ENCODE peak calls at places on chromosomes 1 and 21, in ten cellular contexts. One of them, this sample, is unnamed.

GRCh38 chr1:236165238-236165981 is 23.1 kb downstream of the GPR137B start:
- DNase-seq in lower lobe of right lung: no peak
- DNase-seq in brain microvascular endothelial cell: no peak
- DNase-seq in esophagus squamous epithelium: no peak
- DNase-seq in pancreas: no peak
- DNase-seq in NB4: no peak
- DNase-seq in fibroblast of villous mesenchyme: no peak
- DNase-seq in OCI-LY7: no peak
- DNase-seq in cardiac muscle cell: no peak
- DNase-seq in MM.1S: no peak
- DNase-seq in this sample: no peak

GRCh38 chr1:169148472-169149252 is 42.2 kb downstream of the ATP1B1 start:
- DNase-seq in fibroblast of villous mesenchyme: no peak
- DNase-seq in pancreas: no peak
- DNase-seq in lower lobe of right lung: no peak
- DNase-seq in cardiac muscle cell: no peak
- DNase-seq in OCI-LY7: no peak
- DNase-seq in brain microvascular endothelial cell: no peak
- DNase-seq in NB4: no peak
- DNase-seq in esophagus squamous epithelium: no peak
- DNase-seq in MM.1S: no peak
- DNase-seq in this sample: no peak

GRCh38 chr21:44399955-44400790 is 46.8 kb downstream of the TRPM2 start:
- DNase-seq in lower lobe of right lung: no peak
- DNase-seq in OCI-LY7: no peak
- DNase-seq in pancreas: no peak
- DNase-seq in fibroblast of villous mesenchyme: no peak
- DNase-seq in cardiac muscle cell: no peak
- DNase-seq in NB4: no peak
- DNase-seq in brain microvascular endothelial cell: no peak
- DNase-seq in esophagus squamous epithelium: no peak
- DNase-seq in MM.1S: no peak
- DNase-seq in this sample: no peak

GRCh38 chr21:17548262-17548661 is 35.4 kb downstream of the CXADR start:
- DNase-seq in NB4: no peak
- DNase-seq in pancreas: no peak
- DNase-seq in cardiac muscle cell: peak; percentile 30
- DNase-seq in fibroblast of villous mesenchyme: no peak
- DNase-seq in brain microvascular endothelial cell: no peak
- DNase-seq in esophagus squamous epithelium: no peak
- DNase-seq in lower lobe of right lung: no peak
- DNase-seq in MM.1S: no peak
- DNase-seq in OCI-LY7: no peak
- DNase-seq in this sample: peak; percentile 11

GRCh38 chr1:217456261-217456660 is 174.6 kb downstream of the GPATCH2 start:
- DNase-seq in MM.1S: no peak
- DNase-seq in pancreas: no peak
- DNase-seq in NB4: no peak
- DNase-seq in brain microvascular endothelial cell: no peak
- DNase-seq in OCI-LY7: no peak
- DNase-seq in cardiac muscle cell: peak; percentile 51
- DNase-seq in fibroblast of villous mesenchyme: no peak
- DNase-seq in esophagus squamous epithelium: no peak
- DNase-seq in lower lobe of right lung: no peak
- DNase-seq in this sample: no peak

GRCh38 chr1:27643626-27644368 is 8.8 kb upstream of the FGR start:
- DNase-seq in lower lobe of right lung: peak; percentile 64
- DNase-seq in NB4: peak; percentile 73
- DNase-seq in pancreas: peak; percentile 75
- DNase-seq in brain microvascular endothelial cell: peak; percentile 30
- DNase-seq in fibroblast of villous mesenchyme: peak; percentile 55
- DNase-seq in esophagus squamous epithelium: no peak
- DNase-seq in cardiac muscle cell: peak; percentile 76
- DNase-seq in MM.1S: peak; percentile 63
- DNase-seq in OCI-LY7: peak; percentile 77
- DNase-seq in this sample: peak; percentile 61

GRCh38 chr1:42963378-42964005 is 4.8 kb upstream of the SLC2A1 start:
- DNase-seq in cardiac muscle cell: no peak
- DNase-seq in fibroblast of villous mesenchyme: peak; percentile 83
- DNase-seq in esophagus squamous epithelium: no peak
- DNase-seq in lower lobe of right lung: no peak
- DNase-seq in MM.1S: no peak
- DNase-seq in pancreas: no peak
- DNase-seq in OCI-LY7: no peak
- DNase-seq in NB4: no peak
- DNase-seq in brain microvascular endothelial cell: peak; percentile 63
- DNase-seq in this sample: peak; percentile 82

GRCh38 chr1:100452641-100453040 is 85.3 kb upstream of the GPR88 start:
- DNase-seq in OCI-LY7: no peak
- DNase-seq in brain microvascular endothelial cell: no peak
- DNase-seq in lower lobe of right lung: no peak
- DNase-seq in pancreas: no peak
- DNase-seq in cardiac muscle cell: no peak
- DNase-seq in NB4: no peak
- DNase-seq in MM.1S: peak; percentile 60
- DNase-seq in fibroblast of villous mesenchyme: peak; percentile 42
- DNase-seq in esophagus squamous epithelium: no peak
- DNase-seq in this sample: peak; percentile 33

GRCh38 chr21:42518216-42518615 is 4.6 kb downstream of the SLC37A1 start:
- DNase-seq in cardiac muscle cell: no peak
- DNase-seq in NB4: no peak
- DNase-seq in esophagus squamous epithelium: no peak
- DNase-seq in OCI-LY7: no peak
- DNase-seq in MM.1S: no peak
- DNase-seq in fibroblast of villous mesenchyme: peak; percentile 40
- DNase-seq in pancreas: no peak
- DNase-seq in lower lobe of right lung: no peak
- DNase-seq in brain microvascular endothelial cell: peak; percentile 89
- DNase-seq in this sample: peak; percentile 50

GRCh38 chr1:234912541-234913312 is 215.9 kb downstream of the TOMM20 start:
- DNase-seq in NB4: no peak
- DNase-seq in esophagus squamous epithelium: no peak
- DNase-seq in OCI-LY7: no peak
- DNase-seq in fibroblast of villous mesenchyme: no peak
- DNase-seq in pancreas: peak; percentile 44
- DNase-seq in brain microvascular endothelial cell: no peak
- DNase-seq in MM.1S: no peak
- DNase-seq in cardiac muscle cell: no peak
- DNase-seq in lower lobe of right lung: no peak
- DNase-seq in this sample: no peak

GRCh38 chr21:25568230-25568629 is 39.1 kb downstream of the MRPL39 start:
- DNase-seq in cardiac muscle cell: peak; percentile 10
- DNase-seq in brain microvascular endothelial cell: peak; percentile 76
- DNase-seq in OCI-LY7: no peak
- DNase-seq in NB4: peak; percentile 2
- DNase-seq in pancreas: no peak
- DNase-seq in lower lobe of right lung: peak; percentile 57
- DNase-seq in fibroblast of villous mesenchyme: peak; percentile 70
- DNase-seq in MM.1S: no peak
- DNase-seq in esophagus squamous epithelium: no peak
- DNase-seq in this sample: no peak

GRCh38 chr21:35491114-35491513 is 442.0 kb upstream of the RUNX1 start:
- DNase-seq in brain microvascular endothelial cell: no peak
- DNase-seq in NB4: peak; percentile 32
- DNase-seq in OCI-LY7: no peak
- DNase-seq in fibroblast of villous mesenchyme: no peak
- DNase-seq in MM.1S: no peak
- DNase-seq in pancreas: no peak
- DNase-seq in lower lobe of right lung: no peak
- DNase-seq in cardiac muscle cell: peak; percentile 56
- DNase-seq in esophagus squamous epithelium: no peak
- DNase-seq in this sample: no peak

GRCh38 chr1:53835491-53835890 is 2.6 kb downstream of the NDC1 start:
- DNase-seq in OCI-LY7: peak; percentile 14
- DNase-seq in esophagus squamous epithelium: no peak
- DNase-seq in NB4: no peak
- DNase-seq in fibroblast of villous mesenchyme: peak; percentile 58
- DNase-seq in cardiac muscle cell: no peak
- DNase-seq in pancreas: no peak
- DNase-seq in MM.1S: no peak
- DNase-seq in brain microvascular endothelial cell: peak; percentile 1
- DNase-seq in lower lobe of right lung: no peak
- DNase-seq in this sample: no peak

GRCh38 chr1:46442317-46443161 is 47.1 kb upstream of the DMBX1 start:
- DNase-seq in cardiac muscle cell: peak; percentile 81
- DNase-seq in esophagus squamous epithelium: no peak
- DNase-seq in brain microvascular endothelial cell: peak; percentile 77
- DNase-seq in MM.1S: peak; percentile 83
- DNase-seq in NB4: peak; percentile 86
- DNase-seq in lower lobe of right lung: peak; percentile 78
- DNase-seq in pancreas: peak; percentile 88
- DNase-seq in fibroblast of villous mesenchyme: peak; percentile 78
- DNase-seq in OCI-LY7: peak; percentile 70
- DNase-seq in this sample: peak; percentile 88
- TF ChIP-seq CTCF in cardiac muscle cell: peak; percentile 87
- TF ChIP-seq CTCF in esophagus squamous epithelium: peak; percentile 80
- TF ChIP-seq CTCF in brain microvascular endothelial cell: peak; percentile 95
- TF ChIP-seq CTCF in MM.1S: peak; percentile 86
- TF ChIP-seq CTCF in NB4: peak; percentile 75
- TF ChIP-seq CTCF in lower lobe of right lung: peak; percentile 89
- TF ChIP-seq CTCF in pancreas: peak; percentile 91
- TF ChIP-seq CTCF in fibroblast of villous mesenchyme: peak; percentile 81
- TF ChIP-seq CTCF in OCI-LY7: peak; percentile 89
- TF ChIP-seq CTCF in this sample: peak; percentile 82

GRCh38 chr1:46247433-46248121 is at the start of gene RAD54L:
- DNase-seq in fibroblast of villous mesenchyme: peak; percentile 99
- DNase-seq in esophagus squamous epithelium: peak; percentile 89
- DNase-seq in cardiac muscle cell: peak; percentile 99
- DNase-seq in OCI-LY7: peak; percentile 100
- DNase-seq in NB4: peak; percentile 99
- DNase-seq in pancreas: peak; percentile 93
- DNase-seq in brain microvascular endothelial cell: peak; percentile 99
- DNase-seq in MM.1S: peak; percentile 99
- DNase-seq in lower lobe of right lung: peak; percentile 98
- DNase-seq in this sample: peak; percentile 99

GRCh38 chr1:46242918-46243317 is 4.6 kb upstream of the RAD54L start:
- DNase-seq in brain microvascular endothelial cell: no peak
- DNase-seq in pancreas: no peak
- DNase-seq in cardiac muscle cell: no peak
- DNase-seq in OCI-LY7: no peak
- DNase-seq in fibroblast of villous mesenchyme: no peak
- DNase-seq in esophagus squamous epithelium: no peak
- DNase-seq in NB4: no peak
- DNase-seq in lower lobe of right lung: no peak
- DNase-seq in MM.1S: no peak
- DNase-seq in this sample: no peak

GRCh38 chr1:46244656-46245371 is 2.7 kb upstream of the RAD54L start:
- DNase-seq in lower lobe of right lung: no peak
- DNase-seq in NB4: peak; percentile 52
- DNase-seq in MM.1S: peak; percentile 60
- DNase-seq in esophagus squamous epithelium: no peak
- DNase-seq in pancreas: no peak
- DNase-seq in fibroblast of villous mesenchyme: peak; percentile 19
- DNase-seq in cardiac muscle cell: peak; percentile 20
- DNase-seq in brain microvascular endothelial cell: peak; percentile 26
- DNase-seq in OCI-LY7: peak; percentile 74
- DNase-seq in this sample: peak; percentile 33

GRCh38 chr1:46246548-46247432 is 773 bp upstream of the RAD54L start:
- DNase-seq in pancreas: peak; percentile 66
- DNase-seq in NB4: peak; percentile 72
- DNase-seq in lower lobe of right lung: peak; percentile 76
- DNase-seq in brain microvascular endothelial cell: peak; percentile 53
- DNase-seq in OCI-LY7: peak; percentile 67
- DNase-seq in esophagus squamous epithelium: no peak
- DNase-seq in cardiac muscle cell: no peak
- DNase-seq in MM.1S: no peak
- DNase-seq in fibroblast of villous mesenchyme: peak; percentile 51
- DNase-seq in this sample: no peak

GRCh38 chr1:46248122-46248920 is 758 bp downstream of the RAD54L start:
- DNase-seq in brain microvascular endothelial cell: no peak
- DNase-seq in MM.1S: peak; percentile 66
- DNase-seq in fibroblast of villous mesenchyme: no peak
- DNase-seq in cardiac muscle cell: peak; percentile 21
- DNase-seq in esophagus squamous epithelium: no peak
- DNase-seq in NB4: peak; percentile 65
- DNase-seq in pancreas: peak; percentile 62
- DNase-seq in OCI-LY7: peak; percentile 73
- DNase-seq in lower lobe of right lung: peak; percentile 52
- DNase-seq in this sample: peak; percentile 48
- TF ChIP-seq CTCF in brain microvascular endothelial cell: peak; percentile 17
- TF ChIP-seq CTCF in MM.1S: peak; percentile 50
- TF ChIP-seq CTCF in fibroblast of villous mesenchyme: no peak
- TF ChIP-seq CTCF in cardiac muscle cell: no peak
- TF ChIP-seq CTCF in esophagus squamous epithelium: no peak
- TF ChIP-seq CTCF in NB4: peak; percentile 20
- TF ChIP-seq CTCF in pancreas: no peak
- TF ChIP-seq CTCF in OCI-LY7: peak; percentile 78
- TF ChIP-seq CTCF in lower lobe of right lung: no peak
- TF ChIP-seq CTCF in this sample: no peak

GRCh38 chr1:160374291-160374690 is 7.4 kb downstream of the NHLH1 start:
- DNase-seq in lower lobe of right lung: no peak
- DNase-seq in NB4: no peak
- DNase-seq in OCI-LY7: no peak
- DNase-seq in esophagus squamous epithelium: no peak
- DNase-seq in fibroblast of villous mesenchyme: no peak
- DNase-seq in MM.1S: no peak
- DNase-seq in pancreas: no peak
- DNase-seq in cardiac muscle cell: no peak
- DNase-seq in brain microvascular endothelial cell: no peak
- DNase-seq in this sample: peak; percentile 40

GRCh38 chr1:160374701-160375443 is 8.0 kb downstream of the NHLH1 start:
- DNase-seq in MM.1S: no peak
- DNase-seq in cardiac muscle cell: peak; percentile 30
- DNase-seq in pancreas: no peak
- DNase-seq in esophagus squamous epithelium: no peak
- DNase-seq in lower lobe of right lung: no peak
- DNase-seq in NB4: peak; percentile 60
- DNase-seq in OCI-LY7: peak; percentile 16
- DNase-seq in brain microvascular endothelial cell: no peak
- DNase-seq in fibroblast of villous mesenchyme: no peak
- DNase-seq in this sample: no peak

GRCh38 chr1:160371691-160372208 is 4.9 kb downstream of the NHLH1 start:
- DNase-seq in NB4: no peak
- DNase-seq in cardiac muscle cell: no peak
- DNase-seq in OCI-LY7: no peak
- DNase-seq in brain microvascular endothelial cell: no peak
- DNase-seq in pancreas: no peak
- DNase-seq in MM.1S: no peak
- DNase-seq in lower lobe of right lung: no peak
- DNase-seq in fibroblast of villous mesenchyme: no peak
- DNase-seq in esophagus squamous epithelium: no peak
- DNase-seq in this sample: no peak

GRCh38 chr1:160375788-160376524 is 9.1 kb downstream of the NHLH1 start:
- DNase-seq in NB4: peak; percentile 57
- DNase-seq in pancreas: no peak
- DNase-seq in fibroblast of villous mesenchyme: peak; percentile 37
- DNase-seq in lower lobe of right lung: no peak
- DNase-seq in OCI-LY7: peak; percentile 62
- DNase-seq in cardiac muscle cell: no peak
- DNase-seq in MM.1S: no peak
- DNase-seq in esophagus squamous epithelium: no peak
- DNase-seq in brain microvascular endothelial cell: peak; percentile 30
- DNase-seq in this sample: no peak

GRCh38 chr1:160373696-160374095 is 6.8 kb downstream of the NHLH1 start:
- DNase-seq in OCI-LY7: no peak
- DNase-seq in NB4: peak; percentile 45
- DNase-seq in esophagus squamous epithelium: no peak
- DNase-seq in cardiac muscle cell: peak; percentile 41
- DNase-seq in MM.1S: no peak
- DNase-seq in lower lobe of right lung: no peak
- DNase-seq in brain microvascular endothelial cell: no peak
- DNase-seq in fibroblast of villous mesenchyme: no peak
- DNase-seq in pancreas: no peak
- DNase-seq in this sample: peak; percentile 16
- TF ChIP-seq CTCF in OCI-LY7: no peak
- TF ChIP-seq CTCF in NB4: no peak
- TF ChIP-seq CTCF in esophagus squamous epithelium: no peak
- TF ChIP-seq CTCF in cardiac muscle cell: no peak
- TF ChIP-seq CTCF in MM.1S: no peak
- TF ChIP-seq CTCF in lower lobe of right lung: no peak
- TF ChIP-seq CTCF in brain microvascular endothelial cell: no peak
- TF ChIP-seq CTCF in fibroblast of villous mesenchyme: no peak
- TF ChIP-seq CTCF in pancreas: no peak
- TF ChIP-seq CTCF in this sample: no peak

GRCh38 chr1:54973205-54973921 is 7.1 kb upstream of the TMEM61 start:
- DNase-seq in brain microvascular endothelial cell: peak; percentile 33
- DNase-seq in NB4: no peak
- DNase-seq in cardiac muscle cell: peak; percentile 63
- DNase-seq in esophagus squamous epithelium: no peak
- DNase-seq in lower lobe of right lung: no peak
- DNase-seq in MM.1S: no peak
- DNase-seq in OCI-LY7: no peak
- DNase-seq in pancreas: no peak
- DNase-seq in fibroblast of villous mesenchyme: peak; percentile 38
- DNase-seq in this sample: peak; percentile 55
- TF ChIP-seq CTCF in brain microvascular endothelial cell: peak; percentile 65
- TF ChIP-seq CTCF in NB4: no peak
- TF ChIP-seq CTCF in cardiac muscle cell: peak; percentile 63
- TF ChIP-seq CTCF in esophagus squamous epithelium: peak; percentile 7
- TF ChIP-seq CTCF in lower lobe of right lung: peak; percentile 27
- TF ChIP-seq CTCF in MM.1S: no peak
- TF ChIP-seq CTCF in OCI-LY7: no peak
- TF ChIP-seq CTCF in pancreas: no peak
- TF ChIP-seq CTCF in fibroblast of villous mesenchyme: peak; percentile 53
- TF ChIP-seq CTCF in this sample: peak; percentile 60

This sample was measured in epithelial cell of esophagus.